ENCODE peak calls at places on chromosomes 5 and 9, in ten cellular contexts. U is stimulated activated CD4-positive, alpha-beta T cell treated with anti-CD3 and anti-CD28 coated beads, Interleukin-2, amount 100 ng/mL, for 4 hours; Z is HFF-Myc; E is stimulated activated CD8-positive, alpha-beta memory T cell treated with anti-CD3 and anti-CD28 coated beads, Interleukin-12 subunit alpha, Interleukin-12 subunit beta, amount 100 ng/mL, for 1 hour; A is KBM-7; N is anterior cingulate cortex; S is PC-9; V is HEK293T; G is activated CD4-positive, alpha-beta T cell treated with anti-CD3 and anti-CD28 coated beads, Interleukin-2, amount 50 U/mL, for 48 hours; L is H7. K is an unnamed sample.

GRCh38 chr5:41656597-41656996 is 146.2 kb upstream of the PLCXD3 start:
- DNase-seq in U (no peak), Z (no peak), E (no peak), A (no peak), N (no peak), S (no peak), V (no peak), G (no peak), L (no peak), K (no peak)

GRCh38 chr9:128657796-128658195 is 1.1 kb upstream of the DYNC2I2 start:
- DNase-seq in U (no peak), Z (no peak), E (no peak), A (no peak), N (no peak), S (no peak), V (no peak), G (no peak), L (no peak), K (no peak)

GRCh38 chr5:133189881-133190280 is 138.1 kb downstream of the HSPA4 start:
- DNase-seq in U (no peak), Z (no peak), E (no peak), A (no peak), N (no peak), S (no peak), V (no peak), G (no peak), L (no peak), K (no peak)

GRCh38 chr9:14320272-14321245 is 6.6 kb upstream of the NFIB start:
- DNase-seq in U (no peak), Z (peak), E (no peak), A (no peak), N (peak), S (peak), V (no peak), G (no peak), L (no peak), K (no peak)

GRCh38 chr5:37871023-37871815 is 31.4 kb upstream of the GDNF start:
- DNase-seq in U (no peak), Z (no peak), E (no peak), A (no peak), N (no peak), S (no peak), V (no peak), G (no peak), L (no peak), K (no peak)

GRCh38 chr5:95669540-95669939 is 13.3 kb downstream of the SPATA9 start:
- DNase-seq in U (no peak), Z (no peak), E (no peak), A (no peak), N (peak), S (no peak), V (no peak), G (no peak), L (no peak), K (peak)

GRCh38 chr9:20606637-20607036 is 15.7 kb downstream of the MLLT3 start:
- DNase-seq in U (no peak), Z (no peak), E (no peak), A (no peak), N (no peak), S (no peak), V (no peak), G (no peak), L (no peak), K (no peak)

GRCh38 chr5:3122985-3123762 is 371.7 kb upstream of the IRX2 start:
- DNase-seq in U (no peak), Z (no peak), E (no peak), A (no peak), N (no peak), S (no peak), V (no peak), G (no peak), L (no peak), K (no peak)

GRCh38 chr9:99426443-99426842 is 204.4 kb downstream of the SEC61B start:
- DNase-seq in U (no peak), Z (no peak), E (no peak), A (no peak), N (no peak), S (no peak), V (no peak), G (no peak), L (no peak), K (no peak)

GRCh38 chr9:136052991-136053756 is 41.9 kb downstream of the NACC2 start:
- DNase-seq in U (no peak), Z (no peak), E (no peak), A (no peak), N (peak), S (no peak), V (no peak), G (no peak), L (peak), K (peak)

GRCh38 chr9:8338249-8338721 is 538.7 kb upstream of the DMAC1 start:
- DNase-seq in U (no peak), Z (no peak), E (no peak), A (no peak), N (no peak), S (no peak), V (no peak), G (no peak), L (no peak), K (no peak)

GRCh38 chr5:398475-399295 is 44.3 kb upstream of the EXOC3 start:
- DNase-seq in U (no peak), Z (no peak), E (no peak), A (no peak), N (no peak), S (no peak), V (no peak), G (no peak), L (peak), K (peak)

GRCh38 chr5:14250094-14250777 is 107.1 kb downstream of the TRIO start:
- DNase-seq in U (no peak), Z (peak), E (no peak), A (no peak), N (peak), S (no peak), V (peak), G (no peak), L (peak), K (no peak)

GRCh38 chr9:88535932-88536324 is 950 bp downstream of the NXNL2 start:
- DNase-seq in U (no peak), Z (no peak), E (no peak), A (no peak), N (no peak), S (no peak), V (no peak), G (no peak), L (no peak), K (no peak)

GRCh38 chr9:87147803-87148202 is 200.5 kb upstream of the GAS1 start:
- DNase-seq in U (no peak), Z (no peak), E (no peak), A (no peak), N (no peak), S (no peak), V (no peak), G (no peak), L (no peak), K (no peak)

GRCh38 chr5:88276378-88276777 is 7.7 kb upstream of the TMEM161B start:
- DNase-seq in U (no peak), Z (no peak), E (no peak), A (no peak), N (no peak), S (no peak), V (no peak), G (no peak), L (no peak), K (no peak)

GRCh38 chr9:138015021-138015829 is 137.6 kb downstream of the CACNA1B start:
- DNase-seq in U (no peak), Z (no peak), E (no peak), A (no peak), N (no peak), S (no peak), V (no peak), G (no peak), L (peak), K (peak)

GRCh38 chr5:168853972-168854371 is 274.8 kb upstream of the PANK3 start:
- DNase-seq in U (no peak), Z (no peak), E (no peak), A (no peak), N (no peak), S (no peak), V (no peak), G (no peak), L (no peak), K (no peak)

GRCh38 chr5:120614512-120614911 is 150.4 kb downstream of the PRR16 start:
- DNase-seq in U (no peak), Z (no peak), E (no peak), A (no peak), N (no peak), S (no peak), V (no peak), G (no peak), L (no peak), K (no peak)

GRCh38 chr5:127892467-127893207 is 189.4 kb downstream of the CCDC192 start:
- DNase-seq in U (no peak), Z (peak), E (no peak), A (no peak), N (no peak), S (peak), V (no peak), G (no peak), L (no peak), K (no peak)

GRCh38 chr9:102445906-102446305 is 549.2 kb upstream of the CYLC2 start:
- DNase-seq in U (no peak), Z (no peak), E (no peak), A (no peak), N (no peak), S (no peak), V (no peak), G (no peak), L (no peak), K (no peak)

GRCh38 chr5:33969572-33970452 is 14.7 kb downstream of the SLC45A2 start:
- DNase-seq in U (no peak), Z (peak), E (no peak), A (peak), N (no peak), S (peak), V (peak), G (no peak), L (peak), K (no peak)

GRCh38 chr9:130465383-130466096 is 20.8 kb downstream of the ASS1 start:
- DNase-seq in U (no peak), Z (no peak), E (no peak), A (no peak), N (no peak), S (no peak), V (no peak), G (no peak), L (no peak), K (no peak)

GRCh38 chr9:5920860-5921328 is 30.2 kb downstream of the MLANA start:
- DNase-seq in U (no peak), Z (no peak), E (no peak), A (no peak), N (no peak), S (no peak), V (no peak), G (no peak), L (no peak), K (no peak)

GRCh38 chr9:13503599-13503998 is 224.1 kb upstream of the MPDZ start:
- DNase-seq in U (no peak), Z (no peak), E (no peak), A (no peak), N (no peak), S (no peak), V (no peak), G (no peak), L (no peak), K (no peak)

GRCh38 chr5:54760182-54760935 is 225.0 kb downstream of the ESM1 start:
- DNase-seq in U (no peak), Z (no peak), E (no peak), A (no peak), N (no peak), S (no peak), V (no peak), G (no peak), L (no peak), K (no peak)

GRCh38 chr5:178465228-178465860 is 124.8 kb downstream of the COL23A1 start:
- DNase-seq in U (no peak), Z (no peak), E (no peak), A (no peak), N (no peak), S (no peak), V (no peak), G (no peak), L (peak), K (no peak)

GRCh38 chr9:6566409-6567139 is 79.0 kb downstream of the GLDC start:
- DNase-seq in U (no peak), Z (peak), E (no peak), A (no peak), N (no peak), S (peak), V (no peak), G (peak), L (no peak), K (no peak)

K was measured in cardiac septum.